ENCODE peak calls at places on chromosomes 16 and 17, in nine cellular contexts. V, X, R, L, D, S, I, U and B are unnamed samples.
A peak's percentile ranks its signal among the peaks of the same experiment; 100 is the strongest.

GRCh38 chr17:48790607-48791127 is 26.4 kb downstream of the TTLL6 start:
- DNase-seq in V (no peak), X (no peak), R (no peak), L (no peak), D (no peak), S (no peak), I (no peak), U (no peak), B (no peak)

GRCh38 chr17:17745476-17746455 is 64.5 kb downstream of the RAI1 start:
- DNase-seq in V (no peak), X (no peak), R (peak; percentile 74), L (peak; percentile 38), D (no peak), S (no peak), I (no peak), U (no peak), B (no peak)

GRCh38 chr16:49567940-49568339 is 194.3 kb downstream of the C16orf78 start:
- DNase-seq in V (no peak), X (no peak), R (no peak), L (no peak), D (no peak), S (no peak), I (no peak), U (no peak), B (no peak)

GRCh38 chr16:20084624-20085226 is 11.0 kb upstream of the GPR139 start:
- DNase-seq in V (no peak), X (no peak), R (no peak), L (no peak), D (peak; percentile 41), S (no peak), I (peak; percentile 36), U (no peak), B (no peak)

GRCh38 chr17:3960764-3961163 is 3.5 kb downstream of the ATP2A3 start:
- DNase-seq in V (no peak), X (no peak), R (no peak), L (peak; percentile 34), D (no peak), S (no peak), I (no peak), U (no peak), B (peak; percentile 22)

GRCh38 chr17:49696233-49696761 is 11.5 kb downstream of the SLC35B1 start:
- DNase-seq in V (peak; percentile 83), X (no peak), R (no peak), L (no peak), D (no peak), S (no peak), I (no peak), U (no peak), B (no peak)

GRCh38 chr17:81035389-81036127 is 607 bp downstream of the BAIAP2 start:
- DNase-seq in V (no peak), X (no peak), R (peak; percentile 80), L (no peak), D (peak; percentile 34), S (peak; percentile 54), I (no peak), U (no peak), B (no peak)

GRCh38 chr17:19308398-19308797 is 54.1 kb downstream of the B9D1 start:
- DNase-seq in V (no peak), X (no peak), R (no peak), L (no peak), D (no peak), S (no peak), I (no peak), U (no peak), B (no peak)

GRCh38 chr16:60932600-60932999 is 1103.6 kb downstream of the CDH8 start:
- DNase-seq in V (no peak), X (no peak), R (no peak), L (no peak), D (no peak), S (no peak), I (no peak), U (no peak), B (no peak)

GRCh38 chr17:61551255-61551742 is 39.7 kb downstream of the NACA2 start:
- DNase-seq in V (no peak), X (no peak), R (no peak), L (peak; percentile 21), D (peak; percentile 54), S (peak; percentile 31), I (peak; percentile 58), U (no peak), B (peak; percentile 56)

GRCh38 chr17:82257473-82257872 is 16.0 kb downstream of the CSNK1D start:
- DNase-seq in V (peak; percentile 62), X (no peak), R (no peak), L (no peak), D (no peak), S (peak; percentile 37), I (no peak), U (no peak), B (peak; percentile 48)

GRCh38 chr17:50957600-50958575 is 91.7 kb upstream of the TOB1 start:
- DNase-seq in V (no peak), X (no peak), R (no peak), L (no peak), D (no peak), S (no peak), I (no peak), U (no peak), B (no peak)

GRCh38 chr16:64278196-64278595 is 843.7 kb downstream of the CDH11 start:
- DNase-seq in V (no peak), X (no peak), R (no peak), L (no peak), D (peak; percentile 7), S (no peak), I (no peak), U (no peak), B (no peak)

GRCh38 chr17:16940116-16940881 is 31.6 kb downstream of the TNFRSF13B start:
- DNase-seq in V (peak; percentile 18), X (no peak), R (peak; percentile 62), L (no peak), D (no peak), S (peak; percentile 21), I (no peak), U (no peak), B (no peak)

GRCh38 chr17:30905742-30906100 is 317 bp downstream of the TEFM start:
- DNase-seq in V (no peak), X (no peak), R (no peak), L (no peak), D (no peak), S (no peak), I (peak; percentile 16), U (no peak), B (no peak)

GRCh38 chr16:56742030-56742984 is 12.4 kb downstream of the NUP93 start:
- DNase-seq in V (no peak), X (no peak), R (no peak), L (no peak), D (peak; percentile 72), S (no peak), I (peak; percentile 68), U (no peak), B (peak; percentile 79)

GRCh38 chr16:81517150-81517499 is 72.5 kb downstream of the CMIP start:
- DNase-seq in V (no peak), X (no peak), R (no peak), L (no peak), D (no peak), S (no peak), I (no peak), U (no peak), B (no peak)

GRCh38 chr17:64240741-64241347 is 22.2 kb downstream of the TEX2 start:
- DNase-seq in V (no peak), X (no peak), R (peak; percentile 81), L (no peak), D (peak; percentile 64), S (peak; percentile 17), I (peak; percentile 26), U (no peak), B (peak; percentile 93)

GRCh38 chr16:57640612-57641011 is 12.2 kb downstream of the ADGRG1 start:
- DNase-seq in V (no peak), X (no peak), R (no peak), L (no peak), D (no peak), S (no peak), I (no peak), U (no peak), B (no peak)

GRCh38 chr17:44623070-44623725 is 33.1 kb upstream of the MEIOC start:
- DNase-seq in V (no peak), X (no peak), R (no peak), L (no peak), D (peak; percentile 15), S (no peak), I (no peak), U (no peak), B (no peak)

GRCh38 chr16:88430524-88431446 is 22.3 kb upstream of the ZFPM1 start:
- DNase-seq in V (no peak), X (no peak), R (no peak), L (no peak), D (no peak), S (no peak), I (no peak), U (peak; percentile 32), B (no peak)

GRCh38 chr16:2095918-2096582 is 39.6 kb downstream of the PKD1 start:
- DNase-seq in V (no peak), X (no peak), R (no peak), L (no peak), D (no peak), S (no peak), I (no peak), U (no peak), B (no peak)

GRCh38 chr17:9432121-9432866 is 143.3 kb downstream of the STX8 start:
- DNase-seq in V (no peak), X (no peak), R (no peak), L (no peak), D (no peak), S (no peak), I (no peak), U (no peak), B (peak; percentile 81)

GRCh38 chr16:10688726-10689125 is 6.0 kb downstream of the TEKT5 start:
- DNase-seq in V (no peak), X (no peak), R (no peak), L (no peak), D (no peak), S (no peak), I (no peak), U (no peak), B (no peak)

GRCh38 chr17:45346255-45347015 is 29.6 kb upstream of the MAP3K14 start:
- DNase-seq in V (no peak), X (no peak), R (no peak), L (no peak), D (no peak), S (no peak), I (no peak), U (no peak), B (peak; percentile 28)

GRCh38 chr17:32940706-32941390 is 12.9 kb downstream of the TMEM98 start:
- DNase-seq in V (no peak), X (no peak), R (no peak), L (no peak), D (no peak), S (no peak), I (no peak), U (no peak), B (no peak)

GRCh38 chr17:7393613-7394451 is 493 bp downstream of the PLSCR3 start:
- DNase-seq in V (peak; percentile 84), X (peak; percentile 32), R (peak; percentile 79), L (peak; percentile 50), D (peak; percentile 33), S (peak; percentile 85), I (peak; percentile 57), U (peak; percentile 68), B (no peak)

GRCh38 chr17:35900280-35900679 is 20.1 kb upstream of the CCL5 start:
- DNase-seq in V (peak; percentile 56), X (no peak), R (no peak), L (no peak), D (no peak), S (no peak), I (peak; percentile 23), U (no peak), B (no peak)

GRCh38 chr16:64751906-64752305 is 370.0 kb downstream of the CDH11 start:
- DNase-seq in V (no peak), X (no peak), R (no peak), L (no peak), D (no peak), S (no peak), I (no peak), U (no peak), B (peak; percentile 47)

GRCh38 chr17:6843241-6843890 is 11.8 kb upstream of the TEKT1 start:
- DNase-seq in V (no peak), X (no peak), R (no peak), L (peak; percentile 16), D (peak; percentile 65), S (peak; percentile 72), I (peak; percentile 23), U (no peak), B (peak; percentile 55)